ENCODE peak calls at places on chromosome 1, in six cellular contexts. One of them, this sample, is unnamed.

GRCh38 chr1:27726173-27726793 is 522 bp downstream of the FAM76A start:
- DNase-seq in mesenteric fat pad: no peak
- DNase-seq in stimulated activated CD4-positive, alpha-beta T cell treated with anti-CD3 and anti-CD28 coated beads, Interleukin-4, amount 100 ng/mL, for 1 hour: no peak
- DNase-seq in breast epithelium: peak
- DNase-seq in substantia nigra: peak
- DNase-seq in ovary: peak
- DNase-seq in this sample: peak

GRCh38 chr1:64516301-64516700 is 46.4 kb downstream of the CACHD1 start:
- DNase-seq in mesenteric fat pad: no peak
- DNase-seq in stimulated activated CD4-positive, alpha-beta T cell treated with anti-CD3 and anti-CD28 coated beads, Interleukin-4, amount 100 ng/mL, for 1 hour: no peak
- DNase-seq in breast epithelium: no peak
- DNase-seq in substantia nigra: no peak
- DNase-seq in ovary: no peak
- DNase-seq in this sample: no peak

GRCh38 chr1:184051138-184051484 is 419 bp upstream of the TSEN15 start:
- DNase-seq in mesenteric fat pad: no peak
- DNase-seq in stimulated activated CD4-positive, alpha-beta T cell treated with anti-CD3 and anti-CD28 coated beads, Interleukin-4, amount 100 ng/mL, for 1 hour: no peak
- DNase-seq in breast epithelium: no peak
- DNase-seq in substantia nigra: no peak
- DNase-seq in ovary: no peak
- DNase-seq in this sample: no peak

GRCh38 chr1:96843196-96843595 is 121.6 kb downstream of the PTBP2 start:
- DNase-seq in mesenteric fat pad: no peak
- DNase-seq in stimulated activated CD4-positive, alpha-beta T cell treated with anti-CD3 and anti-CD28 coated beads, Interleukin-4, amount 100 ng/mL, for 1 hour: no peak
- DNase-seq in breast epithelium: no peak
- DNase-seq in substantia nigra: no peak
- DNase-seq in ovary: no peak
- DNase-seq in this sample: no peak

GRCh38 chr1:107529511-107530149 is 388.8 kb downstream of the NTNG1 start:
- DNase-seq in mesenteric fat pad: no peak
- DNase-seq in stimulated activated CD4-positive, alpha-beta T cell treated with anti-CD3 and anti-CD28 coated beads, Interleukin-4, amount 100 ng/mL, for 1 hour: no peak
- DNase-seq in breast epithelium: peak
- DNase-seq in substantia nigra: peak
- DNase-seq in ovary: no peak
- DNase-seq in this sample: peak

GRCh38 chr1:209134001-209134400 is 449.5 kb upstream of the CAMK1G start:
- DNase-seq in mesenteric fat pad: no peak
- DNase-seq in stimulated activated CD4-positive, alpha-beta T cell treated with anti-CD3 and anti-CD28 coated beads, Interleukin-4, amount 100 ng/mL, for 1 hour: no peak
- DNase-seq in breast epithelium: no peak
- DNase-seq in substantia nigra: no peak
- DNase-seq in ovary: no peak
- DNase-seq in this sample: no peak

GRCh38 chr1:89721351-89721750 is 88.4 kb downstream of the LRRC8C start:
- DNase-seq in mesenteric fat pad: no peak
- DNase-seq in stimulated activated CD4-positive, alpha-beta T cell treated with anti-CD3 and anti-CD28 coated beads, Interleukin-4, amount 100 ng/mL, for 1 hour: no peak
- DNase-seq in breast epithelium: no peak
- DNase-seq in substantia nigra: no peak
- DNase-seq in ovary: no peak
- DNase-seq in this sample: no peak

GRCh38 chr1:185155600-185156320 is 993 bp downstream of the TRMT1L start:
- DNase-seq in mesenteric fat pad: no peak
- DNase-seq in stimulated activated CD4-positive, alpha-beta T cell treated with anti-CD3 and anti-CD28 coated beads, Interleukin-4, amount 100 ng/mL, for 1 hour: no peak
- DNase-seq in breast epithelium: no peak
- DNase-seq in substantia nigra: no peak
- DNase-seq in ovary: no peak
- DNase-seq in this sample: peak

GRCh38 chr1:76940586-76941335 is 73.5 kb downstream of the ST6GALNAC5 start:
- DNase-seq in mesenteric fat pad: no peak
- DNase-seq in stimulated activated CD4-positive, alpha-beta T cell treated with anti-CD3 and anti-CD28 coated beads, Interleukin-4, amount 100 ng/mL, for 1 hour: no peak
- DNase-seq in breast epithelium: no peak
- DNase-seq in substantia nigra: no peak
- DNase-seq in ovary: no peak
- DNase-seq in this sample: no peak